ENCODE peak calls at places on chromosomes 6 and 20, in five cellular contexts. F, V, A, M and P are unnamed samples.

GRCh38 chr6:116883005-116883404 is 6.0 kb downstream of the RFX6 start:
- DNase-seq in F (no peak), V (no peak), A (no peak), M (no peak), P (no peak)

GRCh38 chr6:71335544-71335943 is 46.9 kb downstream of the OGFRL1 start:
- DNase-seq in F (no peak), V (no peak), A (no peak), M (no peak), P (no peak)

GRCh38 chr20:10982692-10983091 is 308.9 kb upstream of the JAG1 start:
- DNase-seq in F (peak), V (no peak), A (peak), M (no peak), P (no peak)

GRCh38 chr6:90068835-90069478 is 174.7 kb downstream of the GJA10 start:
- DNase-seq in F (no peak), V (no peak), A (no peak), M (no peak), P (no peak)

GRCh38 chr6:28336284-28337024 is 506 bp upstream of the ZSCAN31 start:
- DNase-seq in F (no peak), V (peak), A (no peak), M (no peak), P (no peak)

GRCh38 chr6:119157495-119157827 is 79.0 kb upstream of the FAM184A start:
- DNase-seq in F (no peak), V (no peak), A (no peak), M (no peak), P (no peak)

GRCh38 chr20:46959821-46960220 is 65.2 kb downstream of the EYA2 start:
- DNase-seq in F (no peak), V (no peak), A (no peak), M (no peak), P (no peak)

GRCh38 chr20:61739086-61739831 is 326.4 kb downstream of the TAF4 start:
- DNase-seq in F (peak), V (no peak), A (no peak), M (no peak), P (no peak)

GRCh38 chr6:97586344-97586743 is 303.3 kb upstream of the MMS22L start:
- DNase-seq in F (no peak), V (peak), A (no peak), M (no peak), P (no peak)

GRCh38 chr6:98957440-98957839 is 9.7 kb upstream of the FBXL4 start:
- DNase-seq in F (no peak), V (no peak), A (no peak), M (peak), P (no peak)

GRCh38 chr6:88208736-88209135 is 42.6 kb upstream of the CNR1 start:
- DNase-seq in F (no peak), V (no peak), A (no peak), M (no peak), P (no peak)

GRCh38 chr20:64164123-64164836 is at the start of gene MYT1:
- DNase-seq in F (no peak), V (no peak), A (no peak), M (no peak), P (no peak)

GRCh38 chr6:79373246-79373645 is 138.8 kb upstream of the HMGN3 start:
- DNase-seq in F (no peak), V (no peak), A (no peak), M (no peak), P (no peak)

GRCh38 chr6:17987576-17988421 is at the start of gene KIF13A:
- DNase-seq in F (peak), V (peak), A (no peak), M (peak), P (no peak)

GRCh38 chr6:134223761-134224445 is 94.0 kb downstream of the SGK1 start:
- DNase-seq in F (no peak), V (no peak), A (peak), M (no peak), P (no peak)

GRCh38 chr6:167819640-167820039 is 7.1 kb upstream of the AFDN start:
- DNase-seq in F (no peak), V (no peak), A (no peak), M (no peak), P (no peak)

GRCh38 chr6:94683409-94683808 is 893.9 kb upstream of the MANEA start:
- DNase-seq in F (no peak), V (no peak), A (no peak), M (no peak), P (no peak)

GRCh38 chr6:137744877-137745276 is 122.2 kb upstream of the TNFAIP3 start:
- DNase-seq in F (no peak), V (no peak), A (no peak), M (no peak), P (no peak)

GRCh38 chr6:152636675-152637421 is at the start of gene SYNE1:
- DNase-seq in F (peak), V (no peak), A (no peak), M (no peak), P (no peak)